ENCODE peak calls at places on chromosome 3, in four cellular contexts. H, Z, I and M are unnamed samples.

GRCh38 chr3:184688251-184688851 is 23.5 kb downstream of the MAGEF1 start:
- DNase-seq in H (peak), Z (no peak), I (peak), M (no peak)

GRCh38 chr3:10205461-10206165 is 40.9 kb downstream of the IRAK2 start:
- DNase-seq in H (peak), Z (no peak), I (no peak), M (no peak)

GRCh38 chr3:177770821-177771220 is 573.5 kb upstream of the TBL1XR1 start:
- DNase-seq in H (peak), Z (no peak), I (no peak), M (no peak)

GRCh38 chr3:31688847-31689246 is 156.1 kb downstream of the STT3B start:
- DNase-seq in H (no peak), Z (no peak), I (no peak), M (no peak)

GRCh38 chr3:66598168-66598567 is 97.3 kb upstream of the LRIG1 start:
- DNase-seq in H (peak), Z (no peak), I (peak), M (no peak)

GRCh38 chr3:190504354-190505125 is 9.3 kb upstream of the IL1RAP start:
- DNase-seq in H (no peak), Z (no peak), I (no peak), M (no peak)

GRCh38 chr3:127655641-127656040 is 17.1 kb upstream of the ABTB1 start:
- DNase-seq in H (peak), Z (no peak), I (no peak), M (no peak)

GRCh38 chr3:108055931-108056330 is 34.9 kb downstream of the CD47 start:
- DNase-seq in H (no peak), Z (no peak), I (no peak), M (no peak)